ENCODE peak calls at places on chromosome 16, in six cellular contexts. T, W, D, I, L and C are unnamed samples.
A peak's percentile ranks its signal among the peaks of the same experiment; 100 is the strongest.

GRCh38 chr16:4212934-4213296 is 29.0 kb downstream of the SRL start:
- DNase-seq in I (no peak), D (no peak), L (no peak), T (no peak), W (peak; percentile 15), C (no peak)

GRCh38 chr16:52545544-52546262 is 1.2 kb downstream of the TOX3 start:
- DNase-seq in T (no peak), D (no peak), I (no peak), L (no peak), W (no peak), C (no peak)

GRCh38 chr16:15650698-15651161 is 685 bp downstream of the NDE1 start:
- DNase-seq in W (peak; percentile 31), I (peak; percentile 33), T (no peak), L (no peak), D (peak; percentile 48), C (no peak)

GRCh38 chr16:67803894-67804293 is 2.5 kb downstream of the RANBP10 start:
- DNase-seq in L (no peak), I (no peak), T (no peak), D (no peak), W (no peak), C (no peak)

GRCh38 chr16:10256855-10257641 is 74.8 kb upstream of the GRIN2A start:
- DNase-seq in T (no peak), I (no peak), L (no peak), D (no peak), W (peak; percentile 3), C (no peak)

GRCh38 chr16:77306050-77306616 is 106.9 kb downstream of the SYCE1L start:
- DNase-seq in D (no peak), I (no peak), L (no peak), W (no peak), T (no peak), C (no peak)

GRCh38 chr16:58684001-58684353 is 593 bp downstream of the SLC38A7 start:
- DNase-seq in D (no peak), T (no peak), W (no peak), I (no peak), L (no peak), C (no peak)

GRCh38 chr16:86567701-86568571 is 1.3 kb downstream of the FOXC2 start:
- DNase-seq in W (peak; percentile 52), L (no peak), I (no peak), D (no peak), T (no peak), C (no peak)

GRCh38 chr16:2296662-2297505 is 29.0 kb upstream of the RNPS1 start:
- DNase-seq in T (no peak), D (no peak), I (peak; percentile 45), W (peak; percentile 14), L (no peak), C (no peak)

GRCh38 chr16:81831722-81832126 is 52.6 kb downstream of the PLCG2 start:
- DNase-seq in L (no peak), T (no peak), W (no peak), I (peak; percentile 60), D (peak; percentile 89), C (peak; percentile 37)

GRCh38 chr16:68445458-68445857 is 2.9 kb downstream of the SMPD3 start:
- DNase-seq in I (no peak), L (no peak), D (no peak), T (no peak), W (peak; percentile 23), C (no peak)

GRCh38 chr16:17404903-17405691 is 65.7 kb downstream of the XYLT1 start:
- DNase-seq in T (no peak), D (peak; percentile 48), I (peak; percentile 65), L (peak; percentile 81), W (peak; percentile 87), C (peak; percentile 94)

GRCh38 chr16:12311887-12312286 is 335.4 kb downstream of the SNX29 start:
- DNase-seq in T (no peak), I (no peak), L (no peak), D (no peak), W (no peak), C (no peak)

GRCh38 chr16:23479138-23479537 is 26.1 kb upstream of the COG7 start:
- DNase-seq in L (no peak), T (no peak), W (no peak), D (no peak), I (no peak), C (no peak)

GRCh38 chr16:57185446-57185944 is 344 bp downstream of the PSME3IP1 start:
- DNase-seq in I (peak; percentile 58), D (peak; percentile 69), T (no peak), W (peak; percentile 60), L (peak; percentile 33), C (peak; percentile 14)

GRCh38 chr16:89921699-89922476 is 1.3 kb upstream of the TUBB3 start:
- DNase-seq in D (no peak), W (peak; percentile 93), T (peak; percentile 86), L (peak; percentile 71), I (peak; percentile 95), C (peak; percentile 74)

GRCh38 chr16:22677024-22677830 is 136.7 kb upstream of the HS3ST2 start:
- DNase-seq in D (no peak), I (peak; percentile 56), L (no peak), W (no peak), T (no peak), C (no peak)

GRCh38 chr16:21166561-21166961 is 8.1 kb downstream of the LDAF1 start:
- DNase-seq in I (no peak), L (no peak), T (no peak), W (no peak), D (no peak), C (no peak)

GRCh38 chr16:1543085-1543896 is 9.8 kb downstream of the TMEM204 start:
- DNase-seq in W (peak; percentile 37), D (peak; percentile 80), I (peak; percentile 91), L (peak; percentile 44), T (no peak), C (peak; percentile 88)

GRCh38 chr16:74053310-74053709 is 243.3 kb upstream of the PSMD7 start:
- DNase-seq in D (no peak), L (no peak), T (no peak), I (no peak), W (no peak), C (no peak)

GRCh38 chr16:2087426-2088191 is 39.8 kb downstream of the TSC2 start:
- DNase-seq in W (no peak), D (no peak), I (no peak), L (no peak), T (no peak), C (no peak)

GRCh38 chr16:22023505-22023904 is 15.6 kb downstream of the MOSMO start:
- DNase-seq in I (no peak), W (no peak), L (no peak), D (no peak), T (no peak), C (no peak)

GRCh38 chr16:10752843-10753523 is 9.3 kb downstream of the NUBP1 start:
- DNase-seq in I (peak; percentile 59), L (no peak), D (peak; percentile 82), T (no peak), W (no peak), C (peak; percentile 37)

GRCh38 chr16:75002474-75002873 is 3.6 kb downstream of the ZNRF1 start:
- DNase-seq in I (no peak), W (no peak), L (no peak), T (no peak), D (no peak), C (peak; percentile 37)

GRCh38 chr16:69859105-69859969 is 91.8 kb upstream of the CLEC18A start:
- DNase-seq in T (no peak), W (no peak), L (no peak), I (peak; percentile 65), D (no peak), C (no peak)

GRCh38 chr16:31188450-31189411 is 8.8 kb downstream of the FUS start:
- DNase-seq in T (no peak), L (no peak), D (no peak), I (no peak), W (no peak), C (no peak)

GRCh38 chr16:70529051-70529777 is 5.6 kb downstream of the SF3B3 start:
- DNase-seq in T (no peak), W (peak; percentile 79), I (no peak), D (no peak), L (no peak), C (no peak)

GRCh38 chr16:81076566-81077076 is 417 bp downstream of the C16orf46 start:
- DNase-seq in L (peak; percentile 67), W (peak; percentile 87), T (peak; percentile 41), I (peak; percentile 87), D (peak; percentile 89), C (peak; percentile 93)

GRCh38 chr16:3983081-3983520 is 102.6 kb upstream of the CREBBP start:
- DNase-seq in W (peak; percentile 69), L (no peak), D (peak; percentile 73), T (no peak), I (peak; percentile 67), C (no peak)

GRCh38 chr16:1821861-1822611 is 4.6 kb downstream of the HAGH start:
- DNase-seq in W (no peak), L (no peak), I (no peak), D (no peak), T (no peak), C (no peak)

GRCh38 chr16:46717692-46718091 is 28.2 kb downstream of the ORC6 start:
- DNase-seq in W (no peak), D (no peak), I (no peak), L (no peak), T (no peak), C (no peak)

GRCh38 chr16:180101-180920 is at the start of gene HBQ1:
- DNase-seq in I (no peak), D (no peak), L (no peak), T (no peak), W (no peak), C (no peak)

GRCh38 chr16:55242667-55243066 is 81.3 kb upstream of the IRX6 start:
- DNase-seq in L (no peak), I (no peak), D (no peak), T (no peak), W (no peak), C (no peak)
- H3K27ac ChIP-seq in L (no peak overlapping the region), I (no peak overlapping the region), D (no peak overlapping the region), T (no peak overlapping the region), W (no peak overlapping the region), C (no peak overlapping the region)

DNA sequence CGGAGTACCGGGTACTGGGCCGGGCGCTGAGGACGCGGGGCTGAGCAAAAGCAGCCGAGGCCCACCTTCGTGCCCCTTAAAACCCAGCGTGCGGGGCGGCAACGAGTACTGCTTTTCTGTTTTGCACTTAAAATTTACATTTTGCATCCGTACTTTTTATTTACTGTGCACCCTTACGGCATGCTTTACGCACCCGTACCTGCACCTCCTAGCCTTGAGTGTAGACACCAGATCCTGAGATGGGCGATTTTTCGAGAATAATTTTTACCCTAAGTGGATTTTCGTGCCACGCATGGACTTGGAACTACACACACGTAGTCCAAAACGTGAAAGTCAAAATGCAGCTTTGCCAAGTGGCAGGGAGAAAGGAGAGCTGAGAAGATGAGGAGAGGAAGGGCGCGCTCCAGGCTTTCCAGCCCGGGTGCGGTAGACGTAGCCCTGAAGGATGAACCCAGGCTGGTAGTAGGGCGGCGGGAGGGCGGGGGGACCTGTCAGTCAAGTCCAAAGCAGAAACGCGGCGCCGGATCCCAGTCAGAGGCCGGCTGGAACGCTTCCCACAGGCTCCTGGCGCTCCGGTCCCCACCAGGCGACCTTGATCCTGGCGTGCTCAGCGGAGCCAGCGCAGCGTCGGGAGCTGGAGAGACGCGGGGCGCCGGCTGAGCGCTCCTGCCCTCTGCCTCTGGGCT is 1.2 kb upstream of the CBLN1 start:
- DNase-seq in T (no peak), L (no peak), D (no peak), W (no peak), I (no peak), C (no peak)
- H3K27ac ChIP-seq in T (no peak overlapping the region), L (no peak overlapping the region), D (no peak overlapping the region), W (no peak overlapping the region), I (no peak overlapping the region), C (no peak overlapping the region)

GRCh38 chr16:84303516-84303915 is 8.8 kb downstream of the WFDC1 start:
- DNase-seq in W (no peak), L (no peak), I (no peak), D (no peak), T (no peak), C (no peak)
- H3K27ac ChIP-seq in W (no peak overlapping the region), L (peak overlapping the region; percentile 31), I (peak overlapping the region; percentile 52), D (peak overlapping the region; percentile 73), T (peak overlapping the region; percentile 53), C (peak overlapping the region; percentile 78)

GRCh38 chr16:29680180-29680598 is 1.2 kb downstream of the QPRT start:
- DNase-seq in T (no peak), D (no peak), L (no peak), W (no peak), I (no peak), C (no peak)
- H3K27ac ChIP-seq in T (no peak overlapping the region), D (no peak overlapping the region), L (no peak overlapping the region), W (no peak overlapping the region), I (no peak overlapping the region), C (no peak overlapping the region)